ENCODE peak calls at places on chromosome 17, in six cellular contexts. Q is HFF-Myc; X is erythroblast; K is AG09319; G is effector memory CD4-positive, alpha-beta T cell; H is brain microvascular endothelial cell. O is an unnamed sample.

GRCh38 chr17:73279704-73280103 is 18.0 kb upstream of the CPSF4L start:
- DNase-seq in Q (no peak), X (no peak), K (no peak), G (no peak), H (no peak), O (no peak)

GRCh38 chr17:19270951-19271611 is 33.9 kb downstream of the EPN2 start:
- DNase-seq in Q (no peak), X (peak), K (no peak), G (no peak), H (no peak), O (no peak)

GRCh38 chr17:64936117-64936516 is 16.8 kb upstream of the LRRC37A3 start:
- DNase-seq in Q (no peak), X (no peak), K (no peak), G (no peak), H (no peak), O (no peak)

GRCh38 chr17:78855561-78856165 is 15.0 kb upstream of the USP36 start:
- DNase-seq in Q (no peak), X (no peak), K (no peak), G (no peak), H (no peak), O (no peak)

GRCh38 chr17:32361270-32361669 is 11.3 kb downstream of the ZNF207 start:
- DNase-seq in Q (no peak), X (no peak), K (no peak), G (no peak), H (no peak), O (no peak)

GRCh38 chr17:19386276-19386863 is 620 bp downstream of the MFAP4 start:
- DNase-seq in Q (no peak), X (no peak), K (peak), G (no peak), H (peak), O (no peak)

GRCh38 chr17:51152766-51153209 is 571 bp upstream of the NME1 start:
- DNase-seq in Q (no peak), X (no peak), K (no peak), G (no peak), H (no peak), O (no peak)

GRCh38 chr17:39794249-39794970 is 56.7 kb downstream of the GRB7 start:
- DNase-seq in Q (no peak), X (no peak), K (no peak), G (no peak), H (no peak), O (no peak)

GRCh38 chr17:55496094-55496881 is 15.0 kb downstream of the SMIM36 start:
- DNase-seq in Q (no peak), X (peak), K (no peak), G (no peak), H (peak), O (no peak)

GRCh38 chr17:42248351-42249179 is 27.6 kb downstream of the STAT5B start:
- DNase-seq in Q (peak), X (peak), K (peak), G (peak), H (peak), O (peak)

GRCh38 chr17:14091367-14091766 is 22.1 kb downstream of the COX10 start:
- DNase-seq in Q (no peak), X (no peak), K (no peak), G (no peak), H (no peak), O (no peak)

GRCh38 chr17:82859431-82860403 is 19.9 kb upstream of the ZNF750 start:
- DNase-seq in Q (peak), X (peak), K (no peak), G (peak), H (peak), O (no peak)

O was measured in smooth muscle cell of the brain vasculature.